ENCODE peak calls at places on chromosome 16, in eight cellular contexts. One of them, this sample, is unnamed.

GRCh38 chr16:11557811-11558210 is 28.9 kb downstream of the LITAF start:
- DNase-seq in GM20000: no peak
- DNase-seq in AG09319: no peak
- DNase-seq in OCI-LY7: no peak
- DNase-seq in psoas muscle: no peak
- DNase-seq in CD4-positive, alpha-beta T cell: no peak
- DNase-seq in stomach: no peak
- DNase-seq in HCT116: no peak
- DNase-seq in this sample: no peak

GRCh38 chr16:57892447-57893096 is 78.4 kb downstream of the CNGB1 start:
- DNase-seq in GM20000: no peak
- DNase-seq in AG09319: no peak
- DNase-seq in OCI-LY7: no peak
- DNase-seq in psoas muscle: no peak
- DNase-seq in CD4-positive, alpha-beta T cell: no peak
- DNase-seq in stomach: peak; percentile 34
- DNase-seq in HCT116: no peak
- DNase-seq in this sample: no peak

GRCh38 chr16:84511180-84511800 is 6.8 kb upstream of the MEAK7 start:
- DNase-seq in GM20000: peak; percentile 56
- DNase-seq in AG09319: peak; percentile 72
- DNase-seq in OCI-LY7: peak; percentile 86
- DNase-seq in psoas muscle: peak; percentile 91
- DNase-seq in CD4-positive, alpha-beta T cell: peak; percentile 79
- DNase-seq in stomach: peak; percentile 90
- DNase-seq in HCT116: peak; percentile 72
- DNase-seq in this sample: peak; percentile 86

GRCh38 chr16:76976101-76976500 is 214.9 kb upstream of the MON1B start:
- DNase-seq in GM20000: peak; percentile 4
- DNase-seq in AG09319: no peak
- DNase-seq in OCI-LY7: peak; percentile 85
- DNase-seq in psoas muscle: no peak
- DNase-seq in CD4-positive, alpha-beta T cell: no peak
- DNase-seq in stomach: no peak
- DNase-seq in HCT116: no peak
- DNase-seq in this sample: no peak

GRCh38 chr16:51624083-51624775 is 473.2 kb upstream of the SALL1 start:
- DNase-seq in GM20000: no peak
- DNase-seq in AG09319: no peak
- DNase-seq in OCI-LY7: no peak
- DNase-seq in psoas muscle: no peak
- DNase-seq in CD4-positive, alpha-beta T cell: no peak
- DNase-seq in stomach: no peak
- DNase-seq in HCT116: no peak
- DNase-seq in this sample: no peak

GRCh38 chr16:88747588-88748301 is 37.3 kb downstream of the PIEZO1 start:
- DNase-seq in GM20000: peak; percentile 77
- DNase-seq in AG09319: no peak
- DNase-seq in OCI-LY7: peak; percentile 66
- DNase-seq in psoas muscle: no peak
- DNase-seq in CD4-positive, alpha-beta T cell: no peak
- DNase-seq in stomach: peak; percentile 36
- DNase-seq in HCT116: peak; percentile 67
- DNase-seq in this sample: no peak

GRCh38 chr16:1413684-1414531 is 596 bp downstream of the UNKL start:
- DNase-seq in GM20000: peak; percentile 85
- DNase-seq in AG09319: no peak
- DNase-seq in OCI-LY7: peak; percentile 81
- DNase-seq in psoas muscle: peak; percentile 77
- DNase-seq in CD4-positive, alpha-beta T cell: peak; percentile 63
- DNase-seq in stomach: peak; percentile 54
- DNase-seq in HCT116: peak; percentile 52
- DNase-seq in this sample: peak; percentile 52

GRCh38 chr16:89491974-89492687 is 1.8 kb upstream of the ANKRD11 start:
- DNase-seq in GM20000: no peak
- DNase-seq in AG09319: no peak
- DNase-seq in OCI-LY7: no peak
- DNase-seq in psoas muscle: no peak
- DNase-seq in CD4-positive, alpha-beta T cell: no peak
- DNase-seq in stomach: no peak
- DNase-seq in HCT116: no peak
- DNase-seq in this sample: no peak

GRCh38 chr16:57617604-57618111 is 10.8 kb upstream of the ADGRG1 start:
- DNase-seq in GM20000: no peak
- DNase-seq in AG09319: no peak
- DNase-seq in OCI-LY7: no peak
- DNase-seq in psoas muscle: peak; percentile 38
- DNase-seq in CD4-positive, alpha-beta T cell: no peak
- DNase-seq in stomach: peak; percentile 20
- DNase-seq in HCT116: no peak
- DNase-seq in this sample: no peak

GRCh38 chr16:87065781-87066694 is 251.2 kb downstream of the C16orf95 start:
- DNase-seq in GM20000: peak; percentile 11
- DNase-seq in AG09319: no peak
- DNase-seq in OCI-LY7: no peak
- DNase-seq in psoas muscle: no peak
- DNase-seq in CD4-positive, alpha-beta T cell: no peak
- DNase-seq in stomach: no peak
- DNase-seq in HCT116: no peak
- DNase-seq in this sample: no peak

GRCh38 chr16:4244881-4245280 is 3.0 kb upstream of the SRL start:
- DNase-seq in GM20000: no peak
- DNase-seq in AG09319: no peak
- DNase-seq in OCI-LY7: no peak
- DNase-seq in psoas muscle: no peak
- DNase-seq in CD4-positive, alpha-beta T cell: no peak
- DNase-seq in stomach: no peak
- DNase-seq in HCT116: no peak
- DNase-seq in this sample: no peak

GRCh38 chr16:64738321-64738960 is 383.4 kb downstream of the CDH11 start:
- DNase-seq in GM20000: no peak
- DNase-seq in AG09319: no peak
- DNase-seq in OCI-LY7: no peak
- DNase-seq in psoas muscle: no peak
- DNase-seq in CD4-positive, alpha-beta T cell: no peak
- DNase-seq in stomach: no peak
- DNase-seq in HCT116: no peak
- DNase-seq in this sample: no peak

GRCh38 chr16:57058291-57058861 is 34.0 kb upstream of the CPNE2 start:
- DNase-seq in GM20000: no peak
- DNase-seq in AG09319: no peak
- DNase-seq in OCI-LY7: no peak
- DNase-seq in psoas muscle: no peak
- DNase-seq in CD4-positive, alpha-beta T cell: no peak
- DNase-seq in stomach: no peak
- DNase-seq in HCT116: no peak
- DNase-seq in this sample: no peak

GRCh38 chr16:55502801-55503366 is 6.0 kb upstream of the LPCAT2 start:
- DNase-seq in GM20000: no peak
- DNase-seq in AG09319: peak; percentile 84
- DNase-seq in OCI-LY7: no peak
- DNase-seq in psoas muscle: peak; percentile 92
- DNase-seq in CD4-positive, alpha-beta T cell: no peak
- DNase-seq in stomach: peak; percentile 97
- DNase-seq in HCT116: peak; percentile 40
- DNase-seq in this sample: peak; percentile 53

GRCh38 chr16:50152807-50153647 is at the start of gene TENT4B:
- DNase-seq in GM20000: peak; percentile 99
- DNase-seq in AG09319: peak; percentile 48
- DNase-seq in OCI-LY7: peak; percentile 83
- DNase-seq in psoas muscle: peak; percentile 93
- DNase-seq in CD4-positive, alpha-beta T cell: peak; percentile 90
- DNase-seq in stomach: peak; percentile 87
- DNase-seq in HCT116: peak; percentile 61
- DNase-seq in this sample: peak; percentile 80

GRCh38 chr16:50154369-50154947 is 1.4 kb downstream of the TENT4B start:
- DNase-seq in GM20000: peak; percentile 25
- DNase-seq in AG09319: no peak
- DNase-seq in OCI-LY7: no peak
- DNase-seq in psoas muscle: no peak
- DNase-seq in CD4-positive, alpha-beta T cell: no peak
- DNase-seq in stomach: no peak
- DNase-seq in HCT116: no peak
- DNase-seq in this sample: no peak

GRCh38 chr16:50151744-50152143 is 1.4 kb upstream of the TENT4B start:
- DNase-seq in GM20000: no peak
- DNase-seq in AG09319: no peak
- DNase-seq in OCI-LY7: no peak
- DNase-seq in psoas muscle: no peak
- DNase-seq in CD4-positive, alpha-beta T cell: no peak
- DNase-seq in stomach: no peak
- DNase-seq in HCT116: no peak
- DNase-seq in this sample: no peak

GRCh38 chr16:50152386-50152806 is 710 bp upstream of the TENT4B start:
- DNase-seq in GM20000: peak; percentile 82
- DNase-seq in AG09319: no peak
- DNase-seq in OCI-LY7: no peak
- DNase-seq in psoas muscle: no peak
- DNase-seq in CD4-positive, alpha-beta T cell: peak; percentile 60
- DNase-seq in stomach: peak; percentile 49
- DNase-seq in HCT116: no peak
- DNase-seq in this sample: no peak

GRCh38 chr16:50153648-50154368 is 702 bp downstream of the TENT4B start:
- DNase-seq in GM20000: peak; percentile 66
- DNase-seq in AG09319: no peak
- DNase-seq in OCI-LY7: no peak
- DNase-seq in psoas muscle: peak; percentile 60
- DNase-seq in CD4-positive, alpha-beta T cell: no peak
- DNase-seq in stomach: no peak
- DNase-seq in HCT116: no peak
- DNase-seq in this sample: peak; percentile 20
- TF ChIP-seq CTCF in GM20000: no peak
- TF ChIP-seq CTCF in AG09319: no peak
- TF ChIP-seq CTCF in OCI-LY7: no peak
- TF ChIP-seq CTCF in psoas muscle: no peak
- TF ChIP-seq CTCF in CD4-positive, alpha-beta T cell: no peak
- TF ChIP-seq CTCF in stomach: no peak
- TF ChIP-seq CTCF in HCT116: no peak
- TF ChIP-seq CTCF in this sample: no peak

GRCh38 chr16:2474877-2475412 is at the start of gene TBC1D24:
- DNase-seq in GM20000: peak; percentile 100
- DNase-seq in AG09319: peak; percentile 44
- DNase-seq in OCI-LY7: peak; percentile 91
- DNase-seq in psoas muscle: peak; percentile 95
- DNase-seq in CD4-positive, alpha-beta T cell: peak; percentile 71
- DNase-seq in stomach: peak; percentile 90
- DNase-seq in HCT116: peak; percentile 50
- DNase-seq in this sample: peak; percentile 79
- TF ChIP-seq CTCF in GM20000: no peak
- TF ChIP-seq CTCF in AG09319: no peak
- TF ChIP-seq CTCF in OCI-LY7: no peak
- TF ChIP-seq CTCF in psoas muscle: no peak
- TF ChIP-seq CTCF in CD4-positive, alpha-beta T cell: no peak
- TF ChIP-seq CTCF in stomach: no peak
- TF ChIP-seq CTCF in HCT116: no peak
- TF ChIP-seq CTCF in this sample: no peak

GRCh38 chr16:53692146-53692545 is 11.5 kb downstream of the RPGRIP1L start:
- DNase-seq in GM20000: no peak
- DNase-seq in AG09319: no peak
- DNase-seq in OCI-LY7: no peak
- DNase-seq in psoas muscle: no peak
- DNase-seq in CD4-positive, alpha-beta T cell: no peak
- DNase-seq in stomach: no peak
- DNase-seq in HCT116: no peak
- DNase-seq in this sample: no peak
- TF ChIP-seq CTCF in GM20000: no peak
- TF ChIP-seq CTCF in AG09319: no peak
- TF ChIP-seq CTCF in OCI-LY7: no peak
- TF ChIP-seq CTCF in psoas muscle: no peak
- TF ChIP-seq CTCF in CD4-positive, alpha-beta T cell: no peak
- TF ChIP-seq CTCF in stomach: no peak
- TF ChIP-seq CTCF in HCT116: no peak
- TF ChIP-seq CTCF in this sample: peak; percentile 53

DNA sequence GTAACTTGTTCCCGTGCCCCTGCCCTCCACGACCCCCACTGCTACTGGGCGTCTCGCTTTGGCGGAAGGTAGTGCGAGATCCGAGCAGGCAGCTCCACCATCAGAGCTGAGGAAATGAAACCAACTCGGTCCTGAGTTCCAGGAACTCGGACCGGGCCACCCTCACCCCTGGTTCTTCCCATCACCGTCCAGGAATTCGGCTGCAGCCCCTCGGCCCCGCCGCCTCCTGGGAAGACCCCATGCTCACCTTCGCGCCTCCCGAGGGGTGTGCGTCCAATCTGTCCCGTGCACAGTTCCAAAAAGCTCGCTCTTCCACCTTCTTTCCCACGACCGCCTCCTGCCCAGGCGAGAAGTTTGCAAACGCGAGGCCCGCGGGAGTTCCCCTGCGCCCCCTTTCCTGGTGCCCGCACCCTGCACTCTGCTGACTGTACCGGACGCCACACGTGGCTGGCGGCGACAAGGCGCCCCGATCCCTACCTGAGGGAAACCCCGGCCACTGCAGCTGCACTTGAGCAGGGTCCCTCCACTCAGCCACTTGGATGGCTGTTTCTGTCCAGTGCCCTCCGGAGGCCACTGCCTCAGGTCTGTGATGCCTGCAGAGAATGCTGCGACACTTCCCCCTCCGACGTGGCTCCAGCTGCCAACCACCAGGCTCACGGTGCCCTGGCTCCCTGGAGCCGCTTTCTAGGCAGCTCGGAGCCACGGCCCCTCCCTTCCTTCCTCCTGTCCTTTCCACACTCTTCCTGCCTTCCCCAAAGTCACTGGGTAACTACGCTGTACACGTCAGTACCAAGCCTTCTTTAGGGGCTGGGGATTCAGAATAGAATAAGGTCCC is at the start of gene MLKL:
- DNase-seq in GM20000: peak; percentile 51
- DNase-seq in AG09319: no peak
- DNase-seq in OCI-LY7: peak; percentile 53
- DNase-seq in psoas muscle: peak; percentile 72
- DNase-seq in CD4-positive, alpha-beta T cell: peak; percentile 47
- DNase-seq in stomach: peak; percentile 65
- DNase-seq in HCT116: peak; percentile 31
- DNase-seq in this sample: no peak
- TF ChIP-seq CTCF in GM20000: no peak
- TF ChIP-seq CTCF in AG09319: no peak
- TF ChIP-seq CTCF in OCI-LY7: peak; percentile 32
- TF ChIP-seq CTCF in psoas muscle: no peak
- TF ChIP-seq CTCF in CD4-positive, alpha-beta T cell: no peak
- TF ChIP-seq CTCF in stomach: no peak
- TF ChIP-seq CTCF in HCT116: peak; percentile 12
- TF ChIP-seq CTCF in this sample: no peak